ENCODE peak calls at places on chromosomes 12 and 14, in six cellular contexts. One of them, this sample, is unnamed. For H3K4me1, the result is how much of the 10 kb centered on the place peaks cover.

GRCh38 chr12:26651036-26651435 is 182.0 kb downstream of the ITPR2 start:
- DNase-seq in PC-3: no peak
- DNase-seq in SK-N-SH: no peak
- DNase-seq in neural progenitor cell: no peak
- DNase-seq in HCT116: no peak
- DNase-seq in MM.1S: no peak
- DNase-seq in this sample: no peak

GRCh38 chr12:54420766-54421144 is 1.7 kb upstream of the ITGA5 start:
- DNase-seq in PC-3: no peak
- DNase-seq in SK-N-SH: no peak
- DNase-seq in neural progenitor cell: no peak
- DNase-seq in HCT116: no peak
- DNase-seq in MM.1S: no peak
- DNase-seq in this sample: peak

GRCh38 chr14:31781578-31781977 is 220.4 kb downstream of the NUBPL start:
- DNase-seq in PC-3: peak
- DNase-seq in SK-N-SH: no peak
- DNase-seq in neural progenitor cell: no peak
- DNase-seq in HCT116: no peak
- DNase-seq in MM.1S: no peak
- DNase-seq in this sample: no peak

GRCh38 chr12:1047898-1048660 is 57.1 kb downstream of the ERC1 start:
- DNase-seq in PC-3: no peak
- DNase-seq in SK-N-SH: peak
- DNase-seq in neural progenitor cell: no peak
- DNase-seq in HCT116: no peak
- DNase-seq in MM.1S: no peak
- DNase-seq in this sample: peak

GRCh38 chr14:29857545-29857944 is 70.1 kb downstream of the PRKD1 start:
- DNase-seq in PC-3: no peak
- DNase-seq in SK-N-SH: no peak
- DNase-seq in neural progenitor cell: no peak
- DNase-seq in HCT116: no peak
- DNase-seq in MM.1S: peak
- DNase-seq in this sample: no peak

GRCh38 chr12:8773456-8773855 is 49.0 kb upstream of the A2ML1 start:
- DNase-seq in PC-3: no peak
- DNase-seq in SK-N-SH: no peak
- DNase-seq in neural progenitor cell: no peak
- DNase-seq in HCT116: no peak
- DNase-seq in MM.1S: no peak
- DNase-seq in this sample: no peak

GRCh38 chr12:23888396-23889068 is 60.9 kb downstream of the SOX5 start:
- DNase-seq in PC-3: no peak
- DNase-seq in SK-N-SH: peak
- DNase-seq in neural progenitor cell: no peak
- DNase-seq in HCT116: no peak
- DNase-seq in MM.1S: no peak
- DNase-seq in this sample: no peak

GRCh38 chr12:70028515-70028914 is 203.5 kb downstream of the MYRFL start:
- DNase-seq in PC-3: no peak
- DNase-seq in SK-N-SH: no peak
- DNase-seq in neural progenitor cell: no peak
- DNase-seq in HCT116: no peak
- DNase-seq in MM.1S: no peak
- DNase-seq in this sample: no peak

GRCh38 chr12:3342051-3342450 is 149.0 kb upstream of the PRMT8 start:
- DNase-seq in PC-3: peak
- DNase-seq in SK-N-SH: peak
- DNase-seq in neural progenitor cell: peak
- DNase-seq in HCT116: no peak
- DNase-seq in MM.1S: no peak
- DNase-seq in this sample: peak

GRCh38 chr14:51529731-51530130 is 122.0 kb upstream of the FRMD6 start:
- DNase-seq in PC-3: no peak
- DNase-seq in SK-N-SH: peak
- DNase-seq in neural progenitor cell: no peak
- DNase-seq in HCT116: no peak
- DNase-seq in MM.1S: no peak
- DNase-seq in this sample: no peak

GRCh38 chr12:37672655-37673260 is 643.8 kb upstream of the ALG10B start:
- DNase-seq in PC-3: peak
- DNase-seq in SK-N-SH: no peak
- DNase-seq in neural progenitor cell: no peak
- DNase-seq in HCT116: no peak
- DNase-seq in MM.1S: no peak
- DNase-seq in this sample: peak

GRCh38 chr14:22822619-22823551 is 6.8 kb upstream of the MRPL52 start:
- DNase-seq in PC-3: peak
- DNase-seq in SK-N-SH: peak
- DNase-seq in neural progenitor cell: peak
- DNase-seq in HCT116: peak
- DNase-seq in MM.1S: peak
- DNase-seq in this sample: peak

GRCh38 chr12:46499226-46499625 is 126.7 kb upstream of the SLC38A2 start:
- DNase-seq in PC-3: no peak
- DNase-seq in SK-N-SH: no peak
- DNase-seq in neural progenitor cell: no peak
- DNase-seq in HCT116: no peak
- DNase-seq in MM.1S: no peak
- DNase-seq in this sample: no peak

GRCh38 chr12:94231718-94232117 is 83.3 kb downstream of the PLXNC1 start:
- DNase-seq in PC-3: no peak
- DNase-seq in SK-N-SH: no peak
- DNase-seq in neural progenitor cell: no peak
- DNase-seq in HCT116: no peak
- DNase-seq in MM.1S: no peak
- DNase-seq in this sample: no peak

GRCh38 chr14:92456215-92457017 is 57.2 kb upstream of the RIN3 start:
- DNase-seq in PC-3: peak
- DNase-seq in SK-N-SH: peak
- DNase-seq in neural progenitor cell: peak
- DNase-seq in HCT116: peak
- DNase-seq in MM.1S: peak
- DNase-seq in this sample: peak

GRCh38 chr12:75814856-75815754 is 216.5 kb downstream of the PHLDA1 start:
- DNase-seq in PC-3: peak
- DNase-seq in SK-N-SH: peak
- DNase-seq in neural progenitor cell: no peak
- DNase-seq in HCT116: no peak
- DNase-seq in MM.1S: no peak
- DNase-seq in this sample: peak

GRCh38 chr12:38898001-38898684 is 7.2 kb downstream of the CPNE8 start:
- DNase-seq in PC-3: no peak
- DNase-seq in SK-N-SH: no peak
- DNase-seq in neural progenitor cell: peak
- DNase-seq in HCT116: no peak
- DNase-seq in MM.1S: no peak
- DNase-seq in this sample: no peak

GRCh38 chr12:81863406-81863805 is 104.3 kb upstream of the PPFIA2 start:
- DNase-seq in PC-3: no peak
- DNase-seq in SK-N-SH: no peak
- DNase-seq in neural progenitor cell: peak
- DNase-seq in HCT116: no peak
- DNase-seq in MM.1S: no peak
- DNase-seq in this sample: no peak

GRCh38 chr12:27571463-27571862 is 47.5 kb downstream of the PPFIBP1 start:
- DNase-seq in PC-3: peak
- DNase-seq in SK-N-SH: no peak
- DNase-seq in neural progenitor cell: no peak
- DNase-seq in HCT116: no peak
- DNase-seq in MM.1S: no peak
- DNase-seq in this sample: peak

GRCh38 chr12:49533331-49533730 is 5.5 kb upstream of the KCNH3 start:
- DNase-seq in PC-3: no peak
- DNase-seq in SK-N-SH: no peak
- DNase-seq in neural progenitor cell: no peak
- DNase-seq in HCT116: no peak
- DNase-seq in MM.1S: no peak
- DNase-seq in this sample: no peak

GRCh38 chr14:68379510-68380303 is 413.2 kb downstream of the ZFP36L1 start:
- DNase-seq in PC-3: peak
- DNase-seq in SK-N-SH: no peak
- DNase-seq in neural progenitor cell: no peak
- DNase-seq in HCT116: no peak
- DNase-seq in MM.1S: no peak
- DNase-seq in this sample: peak
- H3K4me1 ChIP-seq in PC-3: under half
- H3K4me1 ChIP-seq in SK-N-SH: under half
- H3K4me1 ChIP-seq in neural progenitor cell: under half
- H3K4me1 ChIP-seq in HCT116: under half
- H3K4me1 ChIP-seq in MM.1S: under half
- H3K4me1 ChIP-seq in this sample: half or more

GRCh38 chr12:31388713-31389112 is 62.8 kb upstream of the SINHCAF start:
- DNase-seq in PC-3: no peak
- DNase-seq in SK-N-SH: no peak
- DNase-seq in neural progenitor cell: no peak
- DNase-seq in HCT116: no peak
- DNase-seq in MM.1S: no peak
- DNase-seq in this sample: no peak
- TF ChIP-seq EZH2phosphoT487 in PC-3: no peak
- TF ChIP-seq EZH2phosphoT487 in SK-N-SH: no peak
- TF ChIP-seq EZH2phosphoT487 in neural progenitor cell: no peak
- TF ChIP-seq EZH2phosphoT487 in HCT116: no peak
- TF ChIP-seq EZH2phosphoT487 in MM.1S: no peak
- TF ChIP-seq EZH2phosphoT487 in this sample: no peak

GRCh38 chr14:59474172-59474571 is 9.0 kb upstream of the GPR135 start:
- DNase-seq in PC-3: no peak
- DNase-seq in SK-N-SH: no peak
- DNase-seq in neural progenitor cell: no peak
- DNase-seq in HCT116: no peak
- DNase-seq in MM.1S: no peak
- DNase-seq in this sample: no peak
- H3K9ac ChIP-seq in PC-3: no peak
- H3K9ac ChIP-seq in SK-N-SH: no peak
- H3K9ac ChIP-seq in neural progenitor cell: no peak
- H3K9ac ChIP-seq in HCT116: no peak
- H3K9ac ChIP-seq in MM.1S: no peak
- H3K9ac ChIP-seq in this sample: no peak

DNA sequence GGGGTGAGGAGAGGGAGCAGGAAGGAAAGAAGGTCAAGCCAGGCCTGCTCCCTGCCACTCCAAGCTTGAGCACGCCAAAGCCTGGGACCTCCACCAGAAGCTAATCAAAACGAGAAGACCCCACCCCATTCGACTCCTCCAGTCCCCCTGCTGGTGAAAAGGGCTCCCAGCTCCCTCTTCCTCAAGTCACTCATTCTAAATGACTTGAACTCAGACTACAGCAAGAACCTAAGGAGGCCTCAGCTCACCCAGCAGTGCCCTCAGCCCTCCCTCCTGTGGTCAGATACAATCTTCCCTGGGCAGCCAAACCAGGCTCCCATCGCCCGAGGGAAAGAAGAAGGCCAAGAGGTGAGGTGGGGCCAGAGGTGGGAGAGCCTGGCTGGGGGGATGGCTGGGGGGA is 17.4 kb downstream of the HDAC7 start:
- DNase-seq in PC-3: no peak
- DNase-seq in SK-N-SH: peak
- DNase-seq in neural progenitor cell: peak
- DNase-seq in HCT116: no peak
- DNase-seq in MM.1S: no peak
- DNase-seq in this sample: peak
- H3K4me1 ChIP-seq in PC-3: under half
- H3K4me1 ChIP-seq in SK-N-SH: under half
- H3K4me1 ChIP-seq in neural progenitor cell: under half
- H3K4me1 ChIP-seq in HCT116: under half
- H3K4me1 ChIP-seq in MM.1S: under half
- H3K4me1 ChIP-seq in this sample: under half

GRCh38 chr14:37816135-37816534 is 220.7 kb downstream of the TTC6 start:
- DNase-seq in PC-3: no peak
- DNase-seq in SK-N-SH: no peak
- DNase-seq in neural progenitor cell: no peak
- DNase-seq in HCT116: no peak
- DNase-seq in MM.1S: no peak
- DNase-seq in this sample: no peak
- TF ChIP-seq EZH2phosphoT487 in PC-3: no peak
- TF ChIP-seq EZH2phosphoT487 in SK-N-SH: no peak
- TF ChIP-seq EZH2phosphoT487 in neural progenitor cell: no peak
- TF ChIP-seq EZH2phosphoT487 in HCT116: no peak
- TF ChIP-seq EZH2phosphoT487 in MM.1S: no peak
- TF ChIP-seq EZH2phosphoT487 in this sample: no peak

DNA sequence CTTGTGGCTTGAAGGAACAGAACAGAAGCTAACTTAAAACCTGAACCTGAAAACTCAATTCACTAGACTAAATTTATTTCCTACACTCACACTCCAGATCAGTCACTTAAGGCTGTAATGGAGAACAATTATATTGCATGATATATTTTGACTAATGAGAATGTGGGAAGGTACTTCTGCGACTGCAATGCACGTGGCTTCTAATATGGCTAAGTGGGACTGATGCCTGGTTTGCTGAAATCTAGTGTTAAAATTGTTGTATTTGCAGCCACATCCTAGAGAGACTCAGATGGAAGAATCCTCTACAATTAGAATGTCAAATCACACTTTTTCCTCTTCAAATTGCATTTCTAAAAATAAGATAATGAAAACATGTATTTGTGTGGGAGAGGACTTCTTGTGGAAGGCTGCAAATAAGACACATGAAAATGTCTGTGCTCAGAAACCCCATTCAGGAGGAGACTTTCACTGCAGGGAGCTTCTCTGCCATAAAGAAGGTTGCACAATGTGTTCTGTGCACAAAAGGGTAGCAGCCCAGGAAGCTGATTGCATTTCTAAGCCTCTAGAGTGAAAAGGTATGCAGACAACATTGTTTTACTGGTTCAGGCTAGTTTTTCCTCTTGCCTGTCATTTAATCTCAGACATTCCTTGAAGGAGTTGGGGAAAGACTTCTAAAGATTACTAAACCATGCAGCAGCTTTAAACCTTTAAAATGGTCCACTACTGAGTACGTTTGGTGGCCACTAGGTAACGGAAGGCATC is 224.3 kb downstream of the NEDD1 start:
- DNase-seq in PC-3: no peak
- DNase-seq in SK-N-SH: no peak
- DNase-seq in neural progenitor cell: peak
- DNase-seq in HCT116: no peak
- DNase-seq in MM.1S: no peak
- DNase-seq in this sample: no peak
- H3K9ac ChIP-seq in PC-3: no peak
- H3K9ac ChIP-seq in SK-N-SH: no peak
- H3K9ac ChIP-seq in neural progenitor cell: no peak
- H3K9ac ChIP-seq in HCT116: no peak
- H3K9ac ChIP-seq in MM.1S: no peak
- H3K9ac ChIP-seq in this sample: no peak

DNA sequence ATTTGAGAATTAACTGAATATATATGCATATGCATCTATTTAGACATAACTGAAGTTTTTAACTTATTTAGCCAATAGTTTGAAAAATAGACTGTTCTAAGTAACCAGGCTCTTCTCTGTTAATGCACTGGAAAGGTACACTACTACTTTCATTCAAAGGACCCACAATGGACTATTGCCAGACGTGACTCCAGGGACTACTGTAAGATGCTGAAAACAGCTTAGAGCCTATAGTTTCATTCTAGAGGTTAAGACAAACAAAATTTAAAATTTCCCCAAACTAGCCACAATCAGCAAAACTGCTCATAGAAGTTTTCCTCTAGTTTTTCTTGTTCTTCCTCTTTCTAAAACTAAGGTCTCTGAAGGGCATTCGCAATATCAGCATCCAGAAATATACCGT is 10.5 kb downstream of the APPL2 start:
- DNase-seq in PC-3: no peak
- DNase-seq in SK-N-SH: no peak
- DNase-seq in neural progenitor cell: no peak
- DNase-seq in HCT116: no peak
- DNase-seq in MM.1S: peak
- DNase-seq in this sample: no peak
- H3K4me1 ChIP-seq in PC-3: under half
- H3K4me1 ChIP-seq in SK-N-SH: under half
- H3K4me1 ChIP-seq in neural progenitor cell: under half
- H3K4me1 ChIP-seq in HCT116: under half
- H3K4me1 ChIP-seq in MM.1S: under half
- H3K4me1 ChIP-seq in this sample: half or more

GRCh38 chr12:16121953-16122352 is 155.5 kb downstream of the SLC15A5 start:
- DNase-seq in PC-3: no peak
- DNase-seq in SK-N-SH: no peak
- DNase-seq in neural progenitor cell: peak
- DNase-seq in HCT116: no peak
- DNase-seq in MM.1S: no peak
- DNase-seq in this sample: no peak
- TF ChIP-seq EZH2phosphoT487 in PC-3: no peak
- TF ChIP-seq EZH2phosphoT487 in SK-N-SH: no peak
- TF ChIP-seq EZH2phosphoT487 in neural progenitor cell: no peak
- TF ChIP-seq EZH2phosphoT487 in HCT116: no peak
- TF ChIP-seq EZH2phosphoT487 in MM.1S: no peak
- TF ChIP-seq EZH2phosphoT487 in this sample: no peak

This sample was measured in GM23248.